ENCODE peak calls at places on chromosomes 12 and 14, in five cellular contexts. One of them, this sample, is unnamed. For H3K4me1, the result is how much of the 10 kb centered on the place peaks cover.

GRCh38 chr12:1552978-1553471 is 41.4 kb downstream of the FBXL14 start:
- DNase-seq in transverse colon: no peak
- DNase-seq in suprapubic skin: no peak
- DNase-seq in uterus: no peak
- DNase-seq in stomach: no peak
- DNase-seq in this sample: no peak

GRCh38 chr12:66154776-66155175 is 15.0 kb downstream of the TMBIM4 start:
- DNase-seq in suprapubic skin: no peak
- DNase-seq in uterus: no peak
- DNase-seq in transverse colon: no peak
- DNase-seq in stomach: no peak
- DNase-seq in this sample: no peak

GRCh38 chr14:64503434-64504309 is at the start of gene ZBTB25:
- DNase-seq in uterus: peak
- DNase-seq in suprapubic skin: peak
- DNase-seq in stomach: peak
- DNase-seq in transverse colon: peak
- DNase-seq in this sample: peak

GRCh38 chr14:100822921-100823320 is 3.0 kb upstream of the MEG3 start:
- DNase-seq in uterus: no peak
- DNase-seq in stomach: no peak
- DNase-seq in transverse colon: no peak
- DNase-seq in suprapubic skin: no peak
- DNase-seq in this sample: no peak

GRCh38 chr14:22850944-22851790 is 14.8 kb downstream of the MMP14 start:
- DNase-seq in suprapubic skin: peak
- DNase-seq in stomach: peak
- DNase-seq in uterus: peak
- DNase-seq in transverse colon: peak
- DNase-seq in this sample: peak

GRCh38 chr14:42930058-42930457 is 1323.4 kb downstream of the LRFN5 start:
- DNase-seq in suprapubic skin: no peak
- DNase-seq in stomach: no peak
- DNase-seq in uterus: no peak
- DNase-seq in transverse colon: peak
- DNase-seq in this sample: no peak

GRCh38 chr12:89225808-89226368 is 126.4 kb downstream of the DUSP6 start:
- DNase-seq in transverse colon: peak
- DNase-seq in suprapubic skin: no peak
- DNase-seq in uterus: no peak
- DNase-seq in stomach: peak
- DNase-seq in this sample: no peak

GRCh38 chr12:124385219-124385969 is 90.5 kb downstream of the RFLNA start:
- DNase-seq in transverse colon: no peak
- DNase-seq in suprapubic skin: no peak
- DNase-seq in stomach: no peak
- DNase-seq in uterus: peak
- DNase-seq in this sample: no peak

GRCh38 chr14:36508418-36509051 is 11.5 kb downstream of the NKX2-1 start:
- DNase-seq in stomach: no peak
- DNase-seq in transverse colon: no peak
- DNase-seq in suprapubic skin: no peak
- DNase-seq in uterus: no peak
- DNase-seq in this sample: no peak

GRCh38 chr14:62126885-62127478 is 364.8 kb downstream of the SNAPC1 start:
- DNase-seq in transverse colon: no peak
- DNase-seq in suprapubic skin: no peak
- DNase-seq in stomach: no peak
- DNase-seq in uterus: no peak
- DNase-seq in this sample: no peak

GRCh38 chr12:12916135-12916956 is 25.0 kb downstream of the GPRC5A start:
- DNase-seq in stomach: peak
- DNase-seq in transverse colon: peak
- DNase-seq in suprapubic skin: peak
- DNase-seq in uterus: peak
- DNase-seq in this sample: peak

GRCh38 chr12:59678759-59679411 is 83.1 kb downstream of the SLC16A7 start:
- DNase-seq in transverse colon: no peak
- DNase-seq in suprapubic skin: no peak
- DNase-seq in stomach: no peak
- DNase-seq in uterus: no peak
- DNase-seq in this sample: no peak

GRCh38 chr14:36605506-36605857 is 23.1 kb upstream of the NKX2-8 start:
- DNase-seq in stomach: no peak
- DNase-seq in transverse colon: no peak
- DNase-seq in suprapubic skin: no peak
- DNase-seq in uterus: no peak
- DNase-seq in this sample: no peak

GRCh38 chr14:100292776-100293461 is 13.3 kb downstream of the SLC25A29 start:
- DNase-seq in suprapubic skin: peak
- DNase-seq in uterus: peak
- DNase-seq in stomach: no peak
- DNase-seq in transverse colon: peak
- DNase-seq in this sample: no peak

GRCh38 chr12:41466762-41467270 is 278.7 kb downstream of the PDZRN4 start:
- DNase-seq in stomach: peak
- DNase-seq in suprapubic skin: no peak
- DNase-seq in uterus: no peak
- DNase-seq in transverse colon: no peak
- DNase-seq in this sample: no peak

GRCh38 chr14:58068306-58068705 is 83.7 kb downstream of the ARMH4 start:
- DNase-seq in stomach: no peak
- DNase-seq in suprapubic skin: no peak
- DNase-seq in transverse colon: no peak
- DNase-seq in uterus: no peak
- DNase-seq in this sample: no peak

GRCh38 chr12:17665839-17666238 is 424.2 kb downstream of the RERGL start:
- DNase-seq in uterus: no peak
- DNase-seq in transverse colon: no peak
- DNase-seq in stomach: no peak
- DNase-seq in suprapubic skin: no peak
- DNase-seq in this sample: no peak

GRCh38 chr14:102630405-102630804 is 38.0 kb downstream of the RCOR1 start:
- DNase-seq in stomach: no peak
- DNase-seq in uterus: no peak
- DNase-seq in suprapubic skin: no peak
- DNase-seq in transverse colon: no peak
- DNase-seq in this sample: no peak

GRCh38 chr14:72700338-72701231 is 193.3 kb downstream of the DPF3 start:
- DNase-seq in suprapubic skin: no peak
- DNase-seq in transverse colon: no peak
- DNase-seq in uterus: no peak
- DNase-seq in stomach: no peak
- DNase-seq in this sample: no peak

GRCh38 chr12:66438601-66439000 is 136.3 kb downstream of the HELB start:
- DNase-seq in suprapubic skin: no peak
- DNase-seq in stomach: no peak
- DNase-seq in transverse colon: no peak
- DNase-seq in uterus: no peak
- DNase-seq in this sample: no peak

GRCh38 chr12:131139363-131140068 is 185.8 kb downstream of the ADGRD1 start:
- DNase-seq in suprapubic skin: peak
- DNase-seq in uterus: no peak
- DNase-seq in transverse colon: no peak
- DNase-seq in stomach: no peak
- DNase-seq in this sample: peak

GRCh38 chr12:114827460-114827859 is 143.5 kb upstream of the TBX3 start:
- DNase-seq in transverse colon: no peak
- DNase-seq in stomach: no peak
- DNase-seq in suprapubic skin: no peak
- DNase-seq in uterus: no peak
- DNase-seq in this sample: no peak

GRCh38 chr14:80037349-80037748 is 174.0 kb downstream of the DIO2 start:
- DNase-seq in uterus: no peak
- DNase-seq in transverse colon: no peak
- DNase-seq in stomach: no peak
- DNase-seq in suprapubic skin: no peak
- DNase-seq in this sample: no peak

GRCh38 chr12:104064842-104065441 is 611 bp downstream of the HCFC2 start:
- DNase-seq in transverse colon: peak
- DNase-seq in uterus: no peak
- DNase-seq in stomach: no peak
- DNase-seq in suprapubic skin: peak
- DNase-seq in this sample: peak

GRCh38 chr12:2152134-2152533 is 99.3 kb downstream of the CACNA1C start:
- DNase-seq in suprapubic skin: no peak
- DNase-seq in uterus: no peak
- DNase-seq in transverse colon: no peak
- DNase-seq in stomach: no peak
- DNase-seq in this sample: no peak

GRCh38 chr12:13146539-13146938 is 43.1 kb upstream of the GSG1 start:
- DNase-seq in uterus: peak
- DNase-seq in stomach: no peak
- DNase-seq in suprapubic skin: no peak
- DNase-seq in transverse colon: no peak
- DNase-seq in this sample: peak

GRCh38 chr12:93153321-93153720 is 224.2 kb upstream of the EEA1 start:
- DNase-seq in transverse colon: no peak
- DNase-seq in stomach: no peak
- DNase-seq in suprapubic skin: no peak
- DNase-seq in uterus: no peak
- DNase-seq in this sample: no peak

GRCh38 chr12:130590685-130591084 is 125.4 kb downstream of the RIMBP2 start:
- DNase-seq in stomach: no peak
- DNase-seq in transverse colon: no peak
- DNase-seq in suprapubic skin: no peak
- DNase-seq in uterus: no peak
- DNase-seq in this sample: no peak

GRCh38 chr14:86404425-86404824 is 874.5 kb downstream of the FLRT2 start:
- DNase-seq in uterus: no peak
- DNase-seq in suprapubic skin: no peak
- DNase-seq in transverse colon: no peak
- DNase-seq in stomach: no peak
- DNase-seq in this sample: no peak

GRCh38 chr12:55824726-55825125 is 4.7 kb downstream of the DNAJC14 start:
- DNase-seq in transverse colon: no peak
- DNase-seq in suprapubic skin: peak
- DNase-seq in uterus: no peak
- DNase-seq in stomach: no peak
- DNase-seq in this sample: no peak

GRCh38 chr12:47833591-47834012 is 13.9 kb upstream of the HDAC7 start:
- DNase-seq in stomach: no peak
- DNase-seq in uterus: no peak
- DNase-seq in suprapubic skin: no peak
- DNase-seq in transverse colon: no peak
- DNase-seq in this sample: no peak

GRCh38 chr14:91883770-91884169 is 16.4 kb upstream of the TC2N start:
- DNase-seq in suprapubic skin: peak
- DNase-seq in transverse colon: no peak
- DNase-seq in stomach: no peak
- DNase-seq in uterus: peak
- DNase-seq in this sample: no peak

GRCh38 chr14:98580131-98580678 is 691.8 kb downstream of the BCL11B start:
- DNase-seq in suprapubic skin: no peak
- DNase-seq in transverse colon: no peak
- DNase-seq in stomach: no peak
- DNase-seq in uterus: no peak
- DNase-seq in this sample: no peak

GRCh38 chr12:63037721-63038120 is 102.8 kb upstream of the PPM1H start:
- DNase-seq in uterus: no peak
- DNase-seq in stomach: no peak
- DNase-seq in suprapubic skin: no peak
- DNase-seq in transverse colon: no peak
- DNase-seq in this sample: no peak

GRCh38 chr14:68651652-68652432 is 141.0 kb downstream of the ZFP36L1 start:
- DNase-seq in stomach: no peak
- DNase-seq in suprapubic skin: peak
- DNase-seq in uterus: peak
- DNase-seq in transverse colon: no peak
- DNase-seq in this sample: no peak
- TF ChIP-seq POLR2A in stomach: no peak
- TF ChIP-seq POLR2A in suprapubic skin: no peak
- TF ChIP-seq POLR2A in uterus: no peak
- TF ChIP-seq POLR2A in transverse colon: no peak
- TF ChIP-seq POLR2A in this sample: no peak

GRCh38 chr14:50796391-50796790 is 34.6 kb downstream of the NIN start:
- DNase-seq in stomach: no peak
- DNase-seq in transverse colon: no peak
- DNase-seq in uterus: no peak
- DNase-seq in suprapubic skin: no peak
- DNase-seq in this sample: no peak

GRCh38 chr14:50795909-50796308 is 35.1 kb downstream of the NIN start:
- DNase-seq in uterus: no peak
- DNase-seq in transverse colon: no peak
- DNase-seq in stomach: no peak
- DNase-seq in suprapubic skin: no peak
- DNase-seq in this sample: no peak

GRCh38 chr14:50795127-50795526 is 35.8 kb downstream of the NIN start:
- DNase-seq in transverse colon: no peak
- DNase-seq in suprapubic skin: no peak
- DNase-seq in uterus: no peak
- DNase-seq in stomach: no peak
- DNase-seq in this sample: no peak

GRCh38 chr14:50798048-50798421 is 32.9 kb downstream of the NIN start:
- DNase-seq in suprapubic skin: no peak
- DNase-seq in transverse colon: no peak
- DNase-seq in uterus: no peak
- DNase-seq in stomach: no peak
- DNase-seq in this sample: no peak

GRCh38 chr14:50797250-50798047 is 33.5 kb downstream of the NIN start:
- DNase-seq in uterus: no peak
- DNase-seq in suprapubic skin: no peak
- DNase-seq in transverse colon: no peak
- DNase-seq in stomach: no peak
- DNase-seq in this sample: no peak
- H3K4me1 ChIP-seq in uterus: under half
- H3K4me1 ChIP-seq in suprapubic skin: under half
- H3K4me1 ChIP-seq in transverse colon: under half
- H3K4me1 ChIP-seq in stomach: under half
- H3K4me1 ChIP-seq in this sample: under half

GRCh38 chr12:102653406-102653805 is 173.0 kb upstream of the IGF1 start:
- DNase-seq in uterus: no peak
- DNase-seq in stomach: no peak
- DNase-seq in transverse colon: no peak
- DNase-seq in suprapubic skin: no peak
- DNase-seq in this sample: no peak
- TF ChIP-seq POLR2A in uterus: no peak
- TF ChIP-seq POLR2A in stomach: no peak
- TF ChIP-seq POLR2A in transverse colon: no peak
- TF ChIP-seq POLR2A in suprapubic skin: no peak
- TF ChIP-seq POLR2A in this sample: no peak

GRCh38 chr12:68581926-68582325 is 28.8 kb upstream of the RAP1B start:
- DNase-seq in suprapubic skin: no peak
- DNase-seq in stomach: no peak
- DNase-seq in transverse colon: no peak
- DNase-seq in uterus: no peak
- DNase-seq in this sample: no peak

GRCh38 chr12:68579254-68579653 is 31.4 kb upstream of the RAP1B start:
- DNase-seq in suprapubic skin: no peak
- DNase-seq in transverse colon: no peak
- DNase-seq in uterus: no peak
- DNase-seq in stomach: no peak
- DNase-seq in this sample: no peak

GRCh38 chr12:68578765-68579164 is 31.9 kb upstream of the RAP1B start:
- DNase-seq in stomach: no peak
- DNase-seq in transverse colon: no peak
- DNase-seq in uterus: no peak
- DNase-seq in suprapubic skin: no peak
- DNase-seq in this sample: no peak

GRCh38 chr12:68577949-68578348 is 32.8 kb upstream of the RAP1B start:
- DNase-seq in uterus: no peak
- DNase-seq in stomach: no peak
- DNase-seq in suprapubic skin: no peak
- DNase-seq in transverse colon: no peak
- DNase-seq in this sample: no peak

GRCh38 chr12:68580911-68581310 is 29.8 kb upstream of the RAP1B start:
- DNase-seq in suprapubic skin: no peak
- DNase-seq in stomach: no peak
- DNase-seq in uterus: no peak
- DNase-seq in transverse colon: no peak
- DNase-seq in this sample: no peak
- H3K4me1 ChIP-seq in suprapubic skin: under half
- H3K4me1 ChIP-seq in stomach: under half
- H3K4me1 ChIP-seq in uterus: under half
- H3K4me1 ChIP-seq in transverse colon: under half
- H3K4me1 ChIP-seq in this sample: under half